ENCODE peak calls at places on chromosomes 4 and X, in eight cellular contexts. I is K562, N is HCT116, M is stomach, V is breast epithelium, L is suprapubic skin, B is Panc1, T is H1. O is an unnamed sample.

GRCh38 chr4:44493924-44494323 is 45.3 kb upstream of the KCTD8 start:
- DNase-seq in I (peak), N (no peak), M (no peak), V (no peak), L (no peak), B (no peak), T (no peak), O (no peak)

GRCh38 chr4:140884431-140885058 is 128.4 kb upstream of the TBC1D9 start:
- DNase-seq in I (peak), N (peak), M (peak), V (no peak), L (no peak), B (peak), T (peak), O (no peak)

GRCh38 chr4:20305976-20306375 is 54.3 kb downstream of the SLIT2 start:
- DNase-seq in I (no peak), N (no peak), M (no peak), V (no peak), L (no peak), B (no peak), T (no peak), O (no peak)

GRCh38 chr4:26731342-26731741 is 129.3 kb upstream of the STIM2 start:
- DNase-seq in I (no peak), N (no peak), M (no peak), V (no peak), L (no peak), B (no peak), T (no peak), O (no peak)

GRCh38 chr4:182973421-182974340 is 56.5 kb upstream of the DCTD start:
- DNase-seq in I (no peak), N (no peak), M (no peak), V (no peak), L (no peak), B (no peak), T (no peak), O (no peak)

GRCh38 chr4:177554966-177555574 is 112.8 kb upstream of the AGA start:
- DNase-seq in I (peak), N (no peak), M (no peak), V (no peak), L (no peak), B (peak), T (peak), O (no peak)

GRCh38 chr4:185796176-185796575 is 15.8 kb downstream of the SORBS2 start:
- DNase-seq in I (no peak), N (no peak), M (no peak), V (no peak), L (no peak), B (no peak), T (no peak), O (no peak)

GRCh38 chrX:150355898-150356297 is 7.2 kb upstream of the MAMLD1 start:
- DNase-seq in I (no peak), N (no peak), M (no peak), V (no peak), L (no peak), B (no peak), T (no peak), O (no peak)

GRCh38 chr4:1233641-1234277 is 15.2 kb downstream of the CTBP1 start:
- DNase-seq in I (no peak), N (no peak), M (no peak), V (no peak), L (peak), B (no peak), T (no peak), O (peak)

GRCh38 chrX:74420194-74421035 is 878 bp upstream of the SLC16A2 start:
- DNase-seq in I (no peak), N (no peak), M (peak), V (peak), L (peak), B (no peak), T (peak), O (peak)

GRCh38 chr4:89296399-89296798 is 11.2 kb downstream of the GPRIN3 start:
- DNase-seq in I (no peak), N (no peak), M (no peak), V (no peak), L (no peak), B (no peak), T (no peak), O (no peak)

GRCh38 chr4:114886761-114887160 is 226.7 kb downstream of the NDST4 start:
- DNase-seq in I (no peak), N (no peak), M (no peak), V (no peak), L (no peak), B (no peak), T (no peak), O (no peak)

GRCh38 chr4:77931452-77932135 is 69.0 kb downstream of the MRPL1 start:
- DNase-seq in I (no peak), N (no peak), M (no peak), V (no peak), L (no peak), B (no peak), T (no peak), O (no peak)

DNA sequence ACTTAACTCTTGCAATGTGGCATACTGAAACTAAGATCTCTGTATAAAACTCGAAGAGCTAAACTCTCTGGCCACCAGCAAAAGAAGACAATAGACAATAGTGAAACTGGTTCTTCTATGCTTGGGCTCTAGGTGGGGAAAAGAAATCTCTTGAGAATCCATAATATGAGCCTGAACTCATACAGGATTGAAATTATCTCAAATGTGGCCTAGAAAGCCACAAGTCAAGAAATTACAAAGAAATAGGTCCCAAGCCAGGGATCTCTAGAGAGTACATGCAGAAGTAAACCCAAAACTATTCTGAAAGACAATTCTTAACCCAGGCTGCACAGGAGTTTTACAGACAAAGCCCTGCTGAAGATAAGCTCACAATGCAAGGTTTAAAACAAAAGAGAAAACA is 127.4 kb downstream of the ANAPC10 start:
- DNase-seq in I (no peak), N (no peak), M (no peak), V (no peak), L (no peak), B (no peak), T (no peak), O (no peak)
- H3K4me3 ChIP-seq in I (no peak), N (no peak), M (no peak), V (no peak), L (no peak), B (no peak), T (no peak), O (no peak)

GRCh38 chr4:81471361-81472248 is at the start of gene RASGEF1B:
- DNase-seq in I (peak), N (no peak), M (peak), V (peak), L (peak), B (no peak), T (peak), O (peak)
- TF ChIP-seq POLR2AphosphoS5 in I (no peak), N (no peak), M (no peak), V (peak), L (peak), B (no peak), T (peak), O (peak)

GRCh38 chrX:9928083-9928482 is 39.1 kb upstream of the CLDN34 start:
- DNase-seq in I (no peak), N (no peak), M (no peak), V (no peak), L (no peak), B (no peak), T (peak), O (no peak)
- H3K4me3 ChIP-seq in I (no peak), N (no peak), M (no peak), V (no peak), L (no peak), B (no peak), T (peak), O (no peak)

GRCh38 chrX:71536285-71536684 is 3.4 kb downstream of the OGT start:
- DNase-seq in I (no peak), N (no peak), M (no peak), V (no peak), L (no peak), B (no peak), T (no peak), O (no peak)
- TF ChIP-seq POLR2AphosphoS5 in I (no peak), N (no peak), M (no peak), V (no peak), L (no peak), B (no peak), T (no peak), O (no peak)

GRCh38 chr4:39569209-39569608 is 42.0 kb upstream of the UGDH start:
- DNase-seq in I (no peak), N (no peak), M (no peak), V (no peak), L (no peak), B (no peak), T (no peak), O (no peak)
- H3K4me3 ChIP-seq in I (no peak), N (no peak), M (peak), V (no peak), L (no peak), B (no peak), T (no peak), O (no peak)

O was measured in spleen.